ENCODE peak calls at places on chromosomes 4 and X, in ten cellular contexts. U is T-cell; J is GM20000; B is dorsolateral prefrontal cortex; F is CD4-positive, alpha-beta T cell; I is memory B cell; Z is kidney; N is kidney tubule cell; H is foreskin keratinocyte; G is mesendoderm. T is an unnamed sample.

GRCh38 chr4:15294202-15294601 is 133.6 kb upstream of the C1QTNF7 start:
- DNase-seq in U (no peak), J (no peak), B (no peak), F (no peak), I (no peak), Z (no peak), N (no peak), H (no peak), G (peak), T (no peak)

GRCh38 chrX:120464409-120464808 is 4.7 kb downstream of the LAMP2 start:
- DNase-seq in U (no peak), J (no peak), B (no peak), F (no peak), I (no peak), Z (no peak), N (no peak), H (no peak), G (no peak), T (no peak)

GRCh38 chr4:99624141-99624719 is 33.4 kb downstream of the C4orf54 start:
- DNase-seq in U (no peak), J (no peak), B (no peak), F (no peak), I (no peak), Z (no peak), N (peak), H (no peak), G (no peak), T (no peak)

GRCh38 chr4:75672461-75673026 is 667 bp downstream of the G3BP2 start:
- DNase-seq in U (peak), J (peak), B (peak), F (peak), I (peak), Z (peak), N (peak), H (peak), G (peak), T (peak)

GRCh38 chr4:164937576-164938270 is 39.7 kb downstream of the TRIM61 start:
- DNase-seq in U (no peak), J (peak), B (no peak), F (no peak), I (no peak), Z (no peak), N (no peak), H (no peak), G (peak), T (no peak)

GRCh38 chr4:36269116-36269515 is 12.3 kb upstream of the DTHD1 start:
- DNase-seq in U (peak), J (no peak), B (no peak), F (no peak), I (no peak), Z (no peak), N (no peak), H (no peak), G (peak), T (no peak)

GRCh38 chr4:106201373-106201772 is 114.6 kb downstream of the TBCK start:
- DNase-seq in U (no peak), J (no peak), B (no peak), F (no peak), I (no peak), Z (no peak), N (peak), H (peak), G (peak), T (peak)

GRCh38 chr4:1683903-1684755 is at the start of gene FAM53A:
- DNase-seq in U (peak), J (peak), B (peak), F (peak), I (peak), Z (peak), N (peak), H (peak), G (peak), T (peak)

GRCh38 chr4:45987858-45988257 is 136.0 kb downstream of the GABRG1 start:
- DNase-seq in U (no peak), J (no peak), B (no peak), F (no peak), I (no peak), Z (no peak), N (no peak), H (no peak), G (no peak), T (no peak)

GRCh38 chrX:129540725-129541184 is 696 bp downstream of the OCRL start:
- DNase-seq in U (no peak), J (peak), B (no peak), F (no peak), I (no peak), Z (peak), N (no peak), H (no peak), G (peak), T (no peak)

GRCh38 chrX:1462596-1463251 is 10.0 kb upstream of the ASMTL start:
- DNase-seq in U (peak), J (no peak), B (no peak), F (peak), I (peak), Z (peak), N (peak), H (peak), G (no peak), T (no peak)

GRCh38 chr4:109739547-109739946 is 9.7 kb upstream of the PLA2G12A start:
- DNase-seq in U (no peak), J (no peak), B (no peak), F (no peak), I (no peak), Z (no peak), N (no peak), H (peak), G (no peak), T (no peak)

GRCh38 chr4:146329042-146329716 is 114.8 kb downstream of the REELD1 start:
- DNase-seq in U (no peak), J (no peak), B (no peak), F (no peak), I (no peak), Z (no peak), N (peak), H (peak), G (peak), T (peak)

GRCh38 chr4:75490155-75490554 is 24.0 kb downstream of the RCHY1 start:
- DNase-seq in U (no peak), J (no peak), B (no peak), F (no peak), I (no peak), Z (no peak), N (peak), H (no peak), G (peak), T (no peak)

GRCh38 chrX:39152106-39152649 is 350.9 kb downstream of the MID1IP1 start:
- DNase-seq in U (no peak), J (peak), B (no peak), F (peak), I (peak), Z (no peak), N (no peak), H (no peak), G (peak), T (peak)

GRCh38 chr4:171834640-171835039 is 21.4 kb downstream of the GALNTL6 start:
- DNase-seq in U (no peak), J (no peak), B (no peak), F (no peak), I (no peak), Z (no peak), N (no peak), H (no peak), G (no peak), T (no peak)

GRCh38 chr4:101205878-101206277 is 141.4 kb downstream of the PPP3CA start:
- DNase-seq in U (peak), J (peak), B (no peak), F (peak), I (no peak), Z (no peak), N (peak), H (peak), G (peak), T (no peak)

GRCh38 chrX:136652822-136653723 is 5.1 kb downstream of the CD40LG start:
- DNase-seq in U (no peak), J (no peak), B (no peak), F (no peak), I (no peak), Z (no peak), N (no peak), H (no peak), G (no peak), T (no peak)

GRCh38 chrX:39946822-39947221 is 150.9 kb downstream of the BCOR start:
- DNase-seq in U (no peak), J (no peak), B (no peak), F (no peak), I (no peak), Z (peak), N (peak), H (peak), G (no peak), T (no peak)

GRCh38 chr4:38884254-38884653 is 16.6 kb downstream of the FAM114A1 start:
- DNase-seq in U (no peak), J (no peak), B (no peak), F (no peak), I (no peak), Z (no peak), N (no peak), H (no peak), G (no peak), T (no peak)

T was measured in RWPE1.